ENCODE peak calls at places on chromosomes 1 and 21, in five cellular contexts. One of them, this sample, is unnamed.

GRCh38 chr1:200905411-200906052 is 10.8 kb downstream of the INAVA start:
- DNase-seq in GM23338: no peak
- DNase-seq in colonic mucosa: no peak
- DNase-seq in upper lobe of right lung: no peak
- DNase-seq in brain microvascular endothelial cell: peak
- DNase-seq in this sample: peak

GRCh38 chr1:48470506-48470905 is 1.5 kb downstream of the SPATA6 start:
- DNase-seq in GM23338: peak
- DNase-seq in colonic mucosa: peak
- DNase-seq in upper lobe of right lung: no peak
- DNase-seq in brain microvascular endothelial cell: no peak
- DNase-seq in this sample: no peak

GRCh38 chr1:56881417-56881816 is 26.8 kb downstream of the C8A start:
- DNase-seq in GM23338: no peak
- DNase-seq in colonic mucosa: no peak
- DNase-seq in upper lobe of right lung: no peak
- DNase-seq in brain microvascular endothelial cell: no peak
- DNase-seq in this sample: no peak

GRCh38 chr1:235407419-235407818 is 40.2 kb downstream of the TBCE start:
- DNase-seq in GM23338: no peak
- DNase-seq in colonic mucosa: no peak
- DNase-seq in upper lobe of right lung: no peak
- DNase-seq in brain microvascular endothelial cell: no peak
- DNase-seq in this sample: no peak

GRCh38 chr1:198374288-198374687 is 166.2 kb downstream of the ATP6V1G3 start:
- DNase-seq in GM23338: no peak
- DNase-seq in colonic mucosa: no peak
- DNase-seq in upper lobe of right lung: no peak
- DNase-seq in brain microvascular endothelial cell: no peak
- DNase-seq in this sample: no peak

GRCh38 chr1:152034324-152034653 is 2.5 kb downstream of the S100A11 start:
- DNase-seq in GM23338: no peak
- DNase-seq in colonic mucosa: no peak
- DNase-seq in upper lobe of right lung: no peak
- DNase-seq in brain microvascular endothelial cell: no peak
- DNase-seq in this sample: no peak

GRCh38 chr1:43446881-43447835 is 6.6 kb downstream of the HYI start:
- DNase-seq in GM23338: no peak
- DNase-seq in colonic mucosa: no peak
- DNase-seq in upper lobe of right lung: no peak
- DNase-seq in brain microvascular endothelial cell: no peak
- DNase-seq in this sample: no peak

GRCh38 chr1:201461193-201461657 is 7.8 kb downstream of the PHLDA3 start:
- DNase-seq in GM23338: no peak
- DNase-seq in colonic mucosa: no peak
- DNase-seq in upper lobe of right lung: peak
- DNase-seq in brain microvascular endothelial cell: peak
- DNase-seq in this sample: no peak

GRCh38 chr1:68207129-68207689 is 25.1 kb downstream of the WLS start:
- DNase-seq in GM23338: no peak
- DNase-seq in colonic mucosa: no peak
- DNase-seq in upper lobe of right lung: no peak
- DNase-seq in brain microvascular endothelial cell: no peak
- DNase-seq in this sample: no peak

GRCh38 chr1:232385221-232385620 is 244.7 kb downstream of the SIPA1L2 start:
- DNase-seq in GM23338: no peak
- DNase-seq in colonic mucosa: no peak
- DNase-seq in upper lobe of right lung: no peak
- DNase-seq in brain microvascular endothelial cell: peak
- DNase-seq in this sample: no peak

GRCh38 chr1:212700892-212701819 is 1.5 kb upstream of the BATF3 start:
- DNase-seq in GM23338: peak
- DNase-seq in colonic mucosa: peak
- DNase-seq in upper lobe of right lung: peak
- DNase-seq in brain microvascular endothelial cell: peak
- DNase-seq in this sample: no peak

GRCh38 chr21:27476696-27477095 is 509.8 kb upstream of the ADAMTS5 start:
- DNase-seq in GM23338: no peak
- DNase-seq in colonic mucosa: no peak
- DNase-seq in upper lobe of right lung: no peak
- DNase-seq in brain microvascular endothelial cell: peak
- DNase-seq in this sample: no peak

GRCh38 chr1:3649342-3650247 is at the start of gene WRAP73:
- DNase-seq in GM23338: peak
- DNase-seq in colonic mucosa: peak
- DNase-seq in upper lobe of right lung: peak
- DNase-seq in brain microvascular endothelial cell: peak
- DNase-seq in this sample: peak

GRCh38 chr1:56537660-56538059 is 41.7 kb downstream of the PLPP3 start:
- DNase-seq in GM23338: no peak
- DNase-seq in colonic mucosa: no peak
- DNase-seq in upper lobe of right lung: no peak
- DNase-seq in brain microvascular endothelial cell: no peak
- DNase-seq in this sample: no peak

GRCh38 chr1:151313501-151313900 is 13.7 kb downstream of the PI4KB start:
- DNase-seq in GM23338: no peak
- DNase-seq in colonic mucosa: no peak
- DNase-seq in upper lobe of right lung: no peak
- DNase-seq in brain microvascular endothelial cell: no peak
- DNase-seq in this sample: no peak

GRCh38 chr1:155650231-155650757 is 38.3 kb downstream of the YY1AP1 start:
- DNase-seq in GM23338: no peak
- DNase-seq in colonic mucosa: no peak
- DNase-seq in upper lobe of right lung: no peak
- DNase-seq in brain microvascular endothelial cell: no peak
- DNase-seq in this sample: no peak

GRCh38 chr1:158246650-158247049 is 7.6 kb upstream of the CD1A start:
- DNase-seq in GM23338: peak
- DNase-seq in colonic mucosa: no peak
- DNase-seq in upper lobe of right lung: no peak
- DNase-seq in brain microvascular endothelial cell: no peak
- DNase-seq in this sample: no peak

GRCh38 chr1:221527886-221528634 is 213.8 kb downstream of the DUSP10 start:
- DNase-seq in GM23338: no peak
- DNase-seq in colonic mucosa: no peak
- DNase-seq in upper lobe of right lung: no peak
- DNase-seq in brain microvascular endothelial cell: no peak
- DNase-seq in this sample: no peak

GRCh38 chr1:33918368-33918767 is 54.5 kb downstream of the HMGB4 start:
- DNase-seq in GM23338: no peak
- DNase-seq in colonic mucosa: no peak
- DNase-seq in upper lobe of right lung: no peak
- DNase-seq in brain microvascular endothelial cell: no peak
- DNase-seq in this sample: no peak

GRCh38 chr1:214248294-214249082 is 32.5 kb upstream of the SMYD2 start:
- DNase-seq in GM23338: no peak
- DNase-seq in colonic mucosa: no peak
- DNase-seq in upper lobe of right lung: no peak
- DNase-seq in brain microvascular endothelial cell: no peak
- DNase-seq in this sample: no peak

GRCh38 chr1:25890249-25891034 is 14.9 kb upstream of the PAQR7 start:
- DNase-seq in GM23338: no peak
- DNase-seq in colonic mucosa: peak
- DNase-seq in upper lobe of right lung: no peak
- DNase-seq in brain microvascular endothelial cell: peak
- DNase-seq in this sample: no peak

GRCh38 chr1:46804926-46805325 is 6.1 kb downstream of the CYP4B1 start:
- DNase-seq in GM23338: no peak
- DNase-seq in colonic mucosa: no peak
- DNase-seq in upper lobe of right lung: no peak
- DNase-seq in brain microvascular endothelial cell: no peak
- DNase-seq in this sample: no peak

GRCh38 chr1:19684677-19685076 is 20.0 kb downstream of the HTR6 start:
- DNase-seq in GM23338: no peak
- DNase-seq in colonic mucosa: no peak
- DNase-seq in upper lobe of right lung: no peak
- DNase-seq in brain microvascular endothelial cell: no peak
- DNase-seq in this sample: no peak

GRCh38 chr1:207020709-207021107 is 11.8 kb downstream of the C1orf116 start:
- DNase-seq in GM23338: no peak
- DNase-seq in colonic mucosa: no peak
- DNase-seq in upper lobe of right lung: no peak
- DNase-seq in brain microvascular endothelial cell: no peak
- DNase-seq in this sample: no peak

GRCh38 chr21:38323721-38324591 is 67.2 kb downstream of the KCNJ15 start:
- DNase-seq in GM23338: peak
- DNase-seq in colonic mucosa: no peak
- DNase-seq in upper lobe of right lung: no peak
- DNase-seq in brain microvascular endothelial cell: peak
- DNase-seq in this sample: no peak

GRCh38 chr1:109282952-109283747 is at the start of gene PSRC1:
- DNase-seq in GM23338: peak
- DNase-seq in colonic mucosa: peak
- DNase-seq in upper lobe of right lung: peak
- DNase-seq in brain microvascular endothelial cell: peak
- DNase-seq in this sample: peak
- TF ChIP-seq CTCF in GM23338: no peak
- TF ChIP-seq CTCF in colonic mucosa: peak
- TF ChIP-seq CTCF in upper lobe of right lung: peak
- TF ChIP-seq CTCF in brain microvascular endothelial cell: peak
- TF ChIP-seq CTCF in this sample: peak

DNA sequence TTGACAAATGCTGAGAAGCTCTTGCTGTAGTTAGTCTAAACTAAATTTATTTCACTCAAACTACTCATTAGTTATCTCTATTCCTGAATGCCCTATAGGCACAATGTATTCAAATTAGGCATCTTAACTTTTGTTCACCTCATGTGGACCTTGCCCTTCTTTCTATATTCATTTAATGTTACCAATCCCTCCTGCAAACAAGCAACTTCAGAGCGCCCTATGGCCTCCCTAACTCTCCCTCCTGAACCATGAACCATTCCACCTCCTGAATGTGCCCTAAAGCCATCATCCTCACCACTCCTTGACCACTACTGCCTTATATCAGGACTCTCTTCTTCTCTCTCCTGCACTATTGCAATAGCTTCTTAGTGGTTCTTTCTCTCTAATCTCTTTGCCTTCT is 34.8 kb upstream of the SAMD13 start:
- DNase-seq in GM23338: no peak
- DNase-seq in colonic mucosa: no peak
- DNase-seq in upper lobe of right lung: no peak
- DNase-seq in brain microvascular endothelial cell: no peak
- DNase-seq in this sample: no peak
- TF ChIP-seq CTCF in GM23338: no peak
- TF ChIP-seq CTCF in colonic mucosa: no peak
- TF ChIP-seq CTCF in upper lobe of right lung: no peak
- TF ChIP-seq CTCF in brain microvascular endothelial cell: no peak
- TF ChIP-seq CTCF in this sample: no peak

GRCh38 chr1:65230741-65231439 is 78.5 kb upstream of the DNAJC6 start:
- DNase-seq in GM23338: no peak
- DNase-seq in colonic mucosa: no peak
- DNase-seq in upper lobe of right lung: no peak
- DNase-seq in brain microvascular endothelial cell: no peak
- DNase-seq in this sample: no peak
- TF ChIP-seq CTCF in GM23338: no peak
- TF ChIP-seq CTCF in colonic mucosa: no peak
- TF ChIP-seq CTCF in upper lobe of right lung: no peak
- TF ChIP-seq CTCF in brain microvascular endothelial cell: no peak
- TF ChIP-seq CTCF in this sample: no peak

GRCh38 chr1:239311331-239311730 is 75.0 kb upstream of the CHRM3 start:
- DNase-seq in GM23338: no peak
- DNase-seq in colonic mucosa: no peak
- DNase-seq in upper lobe of right lung: no peak
- DNase-seq in brain microvascular endothelial cell: no peak
- DNase-seq in this sample: no peak
- TF ChIP-seq CTCF in GM23338: no peak
- TF ChIP-seq CTCF in colonic mucosa: no peak
- TF ChIP-seq CTCF in upper lobe of right lung: no peak
- TF ChIP-seq CTCF in brain microvascular endothelial cell: no peak
- TF ChIP-seq CTCF in this sample: no peak

GRCh38 chr1:59041878-59042277 is 255.0 kb upstream of the FGGY start:
- DNase-seq in GM23338: no peak
- DNase-seq in colonic mucosa: no peak
- DNase-seq in upper lobe of right lung: no peak
- DNase-seq in brain microvascular endothelial cell: no peak
- DNase-seq in this sample: no peak
- TF ChIP-seq CTCF in GM23338: no peak
- TF ChIP-seq CTCF in colonic mucosa: no peak
- TF ChIP-seq CTCF in upper lobe of right lung: no peak
- TF ChIP-seq CTCF in brain microvascular endothelial cell: peak
- TF ChIP-seq CTCF in this sample: no peak

GRCh38 chr1:95116666-95117206 is 419 bp upstream of the TLCD4 start:
- DNase-seq in GM23338: peak
- DNase-seq in colonic mucosa: peak
- DNase-seq in upper lobe of right lung: peak
- DNase-seq in brain microvascular endothelial cell: peak
- DNase-seq in this sample: peak
- TF ChIP-seq CTCF in GM23338: peak
- TF ChIP-seq CTCF in colonic mucosa: peak
- TF ChIP-seq CTCF in upper lobe of right lung: peak
- TF ChIP-seq CTCF in brain microvascular endothelial cell: peak
- TF ChIP-seq CTCF in this sample: peak

GRCh38 chr21:41659791-41660560 is 106.9 kb downstream of the RIPK4 start:
- DNase-seq in GM23338: no peak
- DNase-seq in colonic mucosa: no peak
- DNase-seq in upper lobe of right lung: no peak
- DNase-seq in brain microvascular endothelial cell: peak
- DNase-seq in this sample: no peak
- TF ChIP-seq CTCF in GM23338: no peak
- TF ChIP-seq CTCF in colonic mucosa: no peak
- TF ChIP-seq CTCF in upper lobe of right lung: peak
- TF ChIP-seq CTCF in brain microvascular endothelial cell: peak
- TF ChIP-seq CTCF in this sample: no peak

DNA sequence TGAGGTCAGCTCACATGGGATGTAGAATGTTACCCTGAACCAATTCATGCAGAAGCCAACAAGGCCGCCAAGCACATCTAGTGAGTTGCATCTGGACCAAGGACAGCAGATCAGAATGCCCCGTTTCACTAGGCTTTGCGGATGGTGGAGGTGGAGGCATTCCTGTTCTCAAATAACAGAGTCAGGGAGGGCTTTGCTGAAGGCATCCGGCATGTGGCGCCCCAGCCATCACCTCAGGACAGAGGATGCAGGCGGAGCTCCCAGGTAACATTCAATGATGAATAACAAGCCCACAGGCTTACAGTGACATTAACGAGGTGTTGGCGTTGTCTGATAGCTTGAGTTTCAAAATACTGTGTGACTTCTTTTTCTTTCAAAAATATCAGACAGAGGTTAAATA is 476.2 kb downstream of the CAMTA1 start:
- DNase-seq in GM23338: peak
- DNase-seq in colonic mucosa: peak
- DNase-seq in upper lobe of right lung: no peak
- DNase-seq in brain microvascular endothelial cell: no peak
- DNase-seq in this sample: no peak
- TF ChIP-seq CTCF in GM23338: no peak
- TF ChIP-seq CTCF in colonic mucosa: no peak
- TF ChIP-seq CTCF in upper lobe of right lung: no peak
- TF ChIP-seq CTCF in brain microvascular endothelial cell: no peak
- TF ChIP-seq CTCF in this sample: no peak